ENCODE peak calls at places on chromosomes 13 and 19, in six cellular contexts. C, W, Y, D, R and F are unnamed samples.

GRCh38 chr13:40127476-40127875 is 472.0 kb downstream of the COG6 start:
- DNase-seq in C (no peak), W (no peak), Y (no peak), D (no peak), R (no peak), F (no peak)

GRCh38 chr19:12867120-12868099 is 13.8 kb downstream of the DNASE2 start:
- DNase-seq in C (peak), W (peak), Y (peak), D (no peak), R (peak), F (peak)

GRCh38 chr19:30691767-30692516 is 319.8 kb downstream of the ZNF536 start:
- DNase-seq in C (no peak), W (no peak), Y (peak), D (no peak), R (peak), F (no peak)

GRCh38 chr19:46376241-46377153 is 29.6 kb downstream of the PPP5C start:
- DNase-seq in C (no peak), W (no peak), Y (no peak), D (no peak), R (no peak), F (no peak)

GRCh38 chr19:18661346-18661745 is 22.1 kb upstream of the CRTC1 start:
- DNase-seq in C (no peak), W (no peak), Y (no peak), D (no peak), R (no peak), F (no peak)

GRCh38 chr19:19280561-19280960 is 7.5 kb upstream of the TM6SF2 start:
- DNase-seq in C (no peak), W (no peak), Y (no peak), D (peak), R (no peak), F (no peak)

GRCh38 chr19:13260883-13261653 is 110.9 kb downstream of the IER2 start:
- DNase-seq in C (peak), W (peak), Y (peak), D (no peak), R (no peak), F (no peak)

GRCh38 chr13:112615391-112615790 is 27.4 kb upstream of the TUBGCP3 start:
- DNase-seq in C (no peak), W (no peak), Y (no peak), D (no peak), R (no peak), F (peak)

GRCh38 chr13:42804244-42804868 is 23.0 kb downstream of the FAM216B start:
- DNase-seq in C (no peak), W (no peak), Y (no peak), D (no peak), R (no peak), F (no peak)

GRCh38 chr13:41327994-41328778 is 17.1 kb downstream of the NAA16 start:
- DNase-seq in C (no peak), W (no peak), Y (peak), D (no peak), R (no peak), F (no peak)

GRCh38 chr13:94272038-94272437 is 207.4 kb downstream of the DCT start:
- DNase-seq in C (no peak), W (no peak), Y (peak), D (no peak), R (no peak), F (no peak)

GRCh38 chr19:33781996-33782395 is 14.7 kb upstream of the KCTD15 start:
- DNase-seq in C (peak), W (no peak), Y (peak), D (no peak), R (no peak), F (no peak)

GRCh38 chr13:103039183-103039582 is 27.0 kb downstream of the SLC10A2 start:
- DNase-seq in C (no peak), W (no peak), Y (no peak), D (no peak), R (peak), F (no peak)

GRCh38 chr13:60134376-60134775 is 29.4 kb downstream of the DIAPH3 start:
- DNase-seq in C (no peak), W (no peak), Y (peak), D (no peak), R (no peak), F (no peak)

GRCh38 chr13:65584126-65584525 is 1646.0 kb downstream of the PCDH9 start:
- DNase-seq in C (no peak), W (no peak), Y (no peak), D (no peak), R (no peak), F (no peak)

GRCh38 chr19:48491793-48492123 is 19.9 kb downstream of the LMTK3 start:
- DNase-seq in C (no peak), W (no peak), Y (no peak), D (no peak), R (no peak), F (no peak)

GRCh38 chr19:11460207-11460606 is 20.6 kb downstream of the ELAVL3 start:
- DNase-seq in C (no peak), W (no peak), Y (no peak), D (no peak), R (no peak), F (no peak)

GRCh38 chr13:77779461-77780272 is 82.2 kb downstream of the SLAIN1 start:
- DNase-seq in C (peak), W (peak), Y (peak), D (peak), R (peak), F (no peak)

GRCh38 chr13:51249767-51250741 is 27.9 kb downstream of the FAM124A start:
- DNase-seq in C (no peak), W (no peak), Y (peak), D (peak), R (no peak), F (no peak)